ENCODE peak calls at places on chromosome 9, in five cellular contexts. One of them, this sample, is unnamed.

GRCh38 chr9:70347046-70347445 is 67.4 kb downstream of the KLF9 start:
- DNase-seq in mucosa of descending colon: no peak
- DNase-seq in BJ: no peak
- DNase-seq in aorta: no peak
- DNase-seq in A549: no peak
- DNase-seq in this sample: no peak

GRCh38 chr9:35510366-35510744 is 20.4 kb downstream of the RUSC2 start:
- DNase-seq in mucosa of descending colon: no peak
- DNase-seq in BJ: no peak
- DNase-seq in aorta: no peak
- DNase-seq in A549: no peak
- DNase-seq in this sample: no peak

GRCh38 chr9:105144841-105145240 is 99.6 kb upstream of the SLC44A1 start:
- DNase-seq in mucosa of descending colon: no peak
- DNase-seq in BJ: no peak
- DNase-seq in aorta: no peak
- DNase-seq in A549: no peak
- DNase-seq in this sample: no peak

GRCh38 chr9:89079421-89079820 is 88.2 kb downstream of the S1PR3 start:
- DNase-seq in mucosa of descending colon: no peak
- DNase-seq in BJ: no peak
- DNase-seq in aorta: no peak
- DNase-seq in A549: no peak
- DNase-seq in this sample: no peak

GRCh38 chr9:28668158-28668557 is 1094.9 kb upstream of the C9orf72 start:
- DNase-seq in mucosa of descending colon: no peak
- DNase-seq in BJ: no peak
- DNase-seq in aorta: no peak
- DNase-seq in A549: no peak
- DNase-seq in this sample: no peak

GRCh38 chr9:123378028-123378427 is 22.0 kb downstream of the CRB2 start:
- DNase-seq in mucosa of descending colon: peak; percentile 50
- DNase-seq in BJ: no peak
- DNase-seq in aorta: no peak
- DNase-seq in A549: no peak
- DNase-seq in this sample: no peak

GRCh38 chr9:95506692-95507455 is 9.9 kb downstream of the PTCH1 start:
- DNase-seq in mucosa of descending colon: peak; percentile 74
- DNase-seq in BJ: no peak
- DNase-seq in aorta: peak; percentile 59
- DNase-seq in A549: peak; percentile 65
- DNase-seq in this sample: peak; percentile 46

GRCh38 chr9:127503379-127503921 is 52.1 kb downstream of the LRSAM1 start:
- DNase-seq in mucosa of descending colon: no peak
- DNase-seq in BJ: no peak
- DNase-seq in aorta: no peak
- DNase-seq in A549: no peak
- DNase-seq in this sample: no peak

GRCh38 chr9:73009649-73010288 is 56.9 kb upstream of the ALDH1A1 start:
- DNase-seq in mucosa of descending colon: no peak
- DNase-seq in BJ: no peak
- DNase-seq in aorta: no peak
- DNase-seq in A549: peak; percentile 35
- DNase-seq in this sample: no peak

GRCh38 chr9:79583957-79584654 is 12.3 kb downstream of the TLE4 start:
- DNase-seq in mucosa of descending colon: peak; percentile 67
- DNase-seq in BJ: no peak
- DNase-seq in aorta: peak; percentile 81
- DNase-seq in A549: no peak
- DNase-seq in this sample: no peak

GRCh38 chr9:70093944-70094343 is 50.3 kb downstream of the MAMDC2 start:
- DNase-seq in mucosa of descending colon: no peak
- DNase-seq in BJ: no peak
- DNase-seq in aorta: no peak
- DNase-seq in A549: no peak
- DNase-seq in this sample: no peak

GRCh38 chr9:69649566-69650260 is 22.5 kb downstream of the APBA1 start:
- DNase-seq in mucosa of descending colon: no peak
- DNase-seq in BJ: peak; percentile 31
- DNase-seq in aorta: no peak
- DNase-seq in A549: no peak
- DNase-seq in this sample: peak; percentile 17

GRCh38 chr9:14373319-14373632 is 59.3 kb upstream of the NFIB start:
- DNase-seq in mucosa of descending colon: no peak
- DNase-seq in BJ: no peak
- DNase-seq in aorta: no peak
- DNase-seq in A549: no peak
- DNase-seq in this sample: no peak

GRCh38 chr9:104858846-104859245 is 69.1 kb downstream of the ABCA1 start:
- DNase-seq in mucosa of descending colon: no peak
- DNase-seq in BJ: no peak
- DNase-seq in aorta: no peak
- DNase-seq in A549: no peak
- DNase-seq in this sample: no peak

GRCh38 chr9:37667706-37668672 is 17.2 kb downstream of the FRMPD1 start:
- DNase-seq in mucosa of descending colon: no peak
- DNase-seq in BJ: no peak
- DNase-seq in aorta: no peak
- DNase-seq in A549: no peak
- DNase-seq in this sample: no peak

GRCh38 chr9:63816742-63817621 is 1468.0 kb downstream of the FOXD4L5 start:
- DNase-seq in mucosa of descending colon: peak; percentile 89
- DNase-seq in BJ: peak; percentile 32
- DNase-seq in aorta: peak; percentile 90
- DNase-seq in A549: peak; percentile 52
- DNase-seq in this sample: peak; percentile 62

GRCh38 chr9:112048924-112049785 is 125.9 kb downstream of the SUSD1 start:
- DNase-seq in mucosa of descending colon: no peak
- DNase-seq in BJ: peak; percentile 66
- DNase-seq in aorta: no peak
- DNase-seq in A549: no peak
- DNase-seq in this sample: peak; percentile 89

GRCh38 chr9:114149765-114150340 is 5.5 kb upstream of the COL27A1 start:
- DNase-seq in mucosa of descending colon: no peak
- DNase-seq in BJ: no peak
- DNase-seq in aorta: no peak
- DNase-seq in A549: no peak
- DNase-seq in this sample: no peak

GRCh38 chr9:117548556-117548955 is 133.7 kb upstream of the ASTN2 start:
- DNase-seq in mucosa of descending colon: no peak
- DNase-seq in BJ: no peak
- DNase-seq in aorta: no peak
- DNase-seq in A549: no peak
- DNase-seq in this sample: no peak

GRCh38 chr9:14027114-14027812 is 286.7 kb downstream of the NFIB start:
- DNase-seq in mucosa of descending colon: peak; percentile 44
- DNase-seq in BJ: no peak
- DNase-seq in aorta: peak; percentile 68
- DNase-seq in A549: no peak
- DNase-seq in this sample: no peak

GRCh38 chr9:78856781-78857180 is 559.9 kb downstream of the PSAT1 start:
- DNase-seq in mucosa of descending colon: no peak
- DNase-seq in BJ: no peak
- DNase-seq in aorta: no peak
- DNase-seq in A549: no peak
- DNase-seq in this sample: no peak

GRCh38 chr9:132372177-132373095 is 17.6 kb upstream of the SETX start:
- DNase-seq in mucosa of descending colon: no peak
- DNase-seq in BJ: no peak
- DNase-seq in aorta: peak; percentile 81
- DNase-seq in A549: peak; percentile 29
- DNase-seq in this sample: no peak

GRCh38 chr9:132560604-132561304 is 21.7 kb upstream of the BARHL1 start:
- DNase-seq in mucosa of descending colon: no peak
- DNase-seq in BJ: no peak
- DNase-seq in aorta: no peak
- DNase-seq in A549: no peak
- DNase-seq in this sample: no peak

GRCh38 chr9:128005938-128006337 is 25.1 kb upstream of the EEIG1 start:
- DNase-seq in mucosa of descending colon: no peak
- DNase-seq in BJ: no peak
- DNase-seq in aorta: peak; percentile 75
- DNase-seq in A549: peak; percentile 45
- DNase-seq in this sample: no peak

GRCh38 chr9:10612649-10613398 is at the start of gene PTPRD:
- DNase-seq in mucosa of descending colon: no peak
- DNase-seq in BJ: no peak
- DNase-seq in aorta: no peak
- DNase-seq in A549: peak; percentile 64
- DNase-seq in this sample: peak; percentile 18
- H3K4me3 ChIP-seq in mucosa of descending colon: no peak within 1 kb of the TSS
- H3K4me3 ChIP-seq in BJ: peak within 1 kb of the TSS; percentile 18
- H3K4me3 ChIP-seq in aorta: peak within 1 kb of the TSS; percentile 34
- H3K4me3 ChIP-seq in A549: peak within 1 kb of the TSS; percentile 43
- H3K4me3 ChIP-seq in this sample: peak within 1 kb of the TSS; percentile 58

GRCh38 chr9:129351058-129351641 is 173.1 kb upstream of the IER5L start:
- DNase-seq in mucosa of descending colon: no peak
- DNase-seq in BJ: no peak
- DNase-seq in aorta: peak; percentile 61
- DNase-seq in A549: no peak
- DNase-seq in this sample: no peak
- H3K4me3 ChIP-seq in mucosa of descending colon: no peak overlapping the region
- H3K4me3 ChIP-seq in BJ: no peak overlapping the region
- H3K4me3 ChIP-seq in aorta: no peak overlapping the region
- H3K4me3 ChIP-seq in A549: no peak overlapping the region
- H3K4me3 ChIP-seq in this sample: no peak overlapping the region

GRCh38 chr9:21096172-21096900 is 18.6 kb upstream of the IFNB1 start:
- DNase-seq in mucosa of descending colon: no peak
- DNase-seq in BJ: peak; percentile 51
- DNase-seq in aorta: no peak
- DNase-seq in A549: no peak
- DNase-seq in this sample: peak; percentile 26
- H3K4me3 ChIP-seq in mucosa of descending colon: no peak overlapping the region
- H3K4me3 ChIP-seq in BJ: peak overlapping the region; percentile 1
- H3K4me3 ChIP-seq in aorta: no peak overlapping the region
- H3K4me3 ChIP-seq in A549: no peak overlapping the region
- H3K4me3 ChIP-seq in this sample: no peak overlapping the region

GRCh38 chr9:137162505-137163100 is 7.2 kb downstream of the LRRC26 start:
- DNase-seq in mucosa of descending colon: no peak
- DNase-seq in BJ: no peak
- DNase-seq in aorta: no peak
- DNase-seq in A549: peak; percentile 64
- DNase-seq in this sample: no peak
- H3K4me3 ChIP-seq in mucosa of descending colon: no peak overlapping the region
- H3K4me3 ChIP-seq in BJ: peak overlapping the region; percentile 40
- H3K4me3 ChIP-seq in aorta: no peak overlapping the region
- H3K4me3 ChIP-seq in A549: peak overlapping the region; percentile 38
- H3K4me3 ChIP-seq in this sample: no peak overlapping the region